ENCODE peak calls at places on chromosomes 5 and 9, in eight cellular contexts. X, D, R, G, C, P, V and O are unnamed samples.

GRCh38 chr5:141192110-141192725 is at the start of gene PCDHB10:
- DNase-seq in P (peak; percentile 33), V (peak; percentile 47), R (no peak), X (peak; percentile 14), C (peak; percentile 9), G (peak; percentile 36), D (peak; percentile 59), O (no peak)

GRCh38 chr5:56126487-56127179 is 106.5 kb downstream of the ANKRD55 start:
- DNase-seq in D (no peak), X (no peak), V (no peak), P (no peak), R (no peak), C (peak; percentile 30), G (peak; percentile 22), O (no peak)

GRCh38 chr9:129486496-129487306 is 134.2 kb downstream of the C9orf50 start:
- DNase-seq in C (peak; percentile 90), R (no peak), G (peak; percentile 82), P (peak; percentile 73), V (peak; percentile 90), X (peak; percentile 60), D (peak; percentile 43), O (no peak)

GRCh38 chr5:116514521-116514920 is 60.1 kb downstream of the SEMA6A start:
- DNase-seq in C (no peak), G (no peak), P (no peak), R (no peak), V (no peak), X (no peak), D (no peak), O (no peak)

GRCh38 chr5:141805874-141806273 is 72.3 kb downstream of the PCDH1 start:
- DNase-seq in R (no peak), V (peak; percentile 72), G (no peak), X (no peak), P (no peak), C (no peak), D (no peak), O (no peak)

GRCh38 chr5:71719092-71719964 is at the start of gene CARTPT:
- DNase-seq in X (peak; percentile 7), V (no peak), P (no peak), C (no peak), D (no peak), G (no peak), R (no peak), O (no peak)

GRCh38 chr5:176542596-176543427 is 5.6 kb upstream of the RNF44 start:
- DNase-seq in D (peak; percentile 71), C (no peak), X (peak; percentile 21), R (no peak), V (no peak), G (peak; percentile 39), P (no peak), O (no peak)

GRCh38 chr5:14908195-14908594 is 36.6 kb upstream of the ANKH start:
- DNase-seq in V (no peak), D (no peak), P (no peak), G (peak; percentile 9), R (no peak), X (peak; percentile 70), C (peak; percentile 93), O (no peak)

GRCh38 chr9:133004091-133005072 is 25.9 kb downstream of the GFI1B start:
- DNase-seq in X (no peak), R (no peak), V (no peak), P (no peak), G (no peak), C (no peak), D (no peak), O (no peak)

GRCh38 chr5:42872865-42873264 is 61.2 kb upstream of the SELENOP start:
- DNase-seq in X (no peak), C (no peak), G (no peak), R (no peak), D (no peak), V (no peak), P (no peak), O (no peak)

GRCh38 chr5:21649969-21650368 is 1203.2 kb downstream of the CDH12 start:
- DNase-seq in X (no peak), G (peak; percentile 23), V (no peak), R (no peak), C (no peak), D (no peak), P (no peak), O (no peak)

GRCh38 chr9:134286513-134287245 is 39.6 kb upstream of the RXRA start:
- DNase-seq in R (no peak), D (no peak), V (no peak), C (no peak), G (no peak), X (no peak), P (no peak), O (no peak)

GRCh38 chr5:31471040-31471439 is 60.9 kb downstream of the DROSHA start:
- DNase-seq in D (no peak), V (no peak), G (no peak), C (no peak), X (no peak), P (no peak), R (no peak), O (no peak)

GRCh38 chr5:127011961-127012644 is 18.3 kb downstream of the MARCHF3 start:
- DNase-seq in X (no peak), G (no peak), V (no peak), D (no peak), C (no peak), P (no peak), R (no peak), O (no peak)

GRCh38 chr9:111231801-111232580 is 98.0 kb downstream of the OR2K2 start:
- DNase-seq in X (no peak), P (no peak), D (no peak), R (no peak), C (no peak), G (no peak), V (no peak), O (no peak)

GRCh38 chr9:6783753-6784152 is 26.0 kb downstream of the KDM4C start:
- DNase-seq in R (no peak), V (no peak), P (no peak), X (no peak), C (no peak), G (no peak), D (no peak), O (no peak)

GRCh38 chr9:6735422-6735821 is 22.4 kb upstream of the KDM4C start:
- DNase-seq in V (no peak), D (no peak), C (no peak), P (no peak), R (no peak), X (no peak), G (no peak), O (no peak)

GRCh38 chr5:140010798-140011197 is 32.3 kb downstream of the NRG2 start:
- DNase-seq in G (no peak), R (no peak), C (no peak), V (no peak), P (no peak), X (no peak), D (no peak), O (no peak)

GRCh38 chr5:44387911-44388310 is 1.3 kb downstream of the FGF10 start:
- DNase-seq in D (no peak), V (no peak), R (no peak), G (no peak), C (no peak), P (no peak), X (no peak), O (no peak)

GRCh38 chr5:92527311-92528078 is 1053.5 kb downstream of the NR2F1-AS1 start:
- DNase-seq in X (peak; percentile 71), G (no peak), R (no peak), D (no peak), P (peak; percentile 56), C (no peak), V (no peak), O (no peak)

GRCh38 chr9:95182854-95183563 is 134.5 kb downstream of the FANCC start:
- DNase-seq in C (no peak), X (peak; percentile 21), V (no peak), G (peak; percentile 7), P (no peak), D (no peak), R (no peak), O (no peak)
- TF ChIP-seq CTCF in C (peak; percentile 24), X (peak; percentile 41), V (no peak), G (no peak), P (no peak), D (no peak), R (no peak), O (peak; percentile 62)

GRCh38 chr9:22244141-22245011 is 202.2 kb upstream of the DMRTA1 start:
- DNase-seq in C (peak; percentile 73), P (peak; percentile 39), D (peak; percentile 63), G (peak; percentile 71), R (no peak), X (peak; percentile 69), V (no peak), O (no peak)
- TF ChIP-seq CTCF in C (peak; percentile 72), P (peak; percentile 67), D (peak; percentile 40), G (peak; percentile 54), R (peak; percentile 74), X (peak; percentile 65), V (no peak), O (peak; percentile 80)

GRCh38 chr9:32251539-32251938 is 132.9 kb upstream of the ACO1 start:
- DNase-seq in R (no peak), G (peak; percentile 59), D (peak; percentile 62), X (peak; percentile 43), V (peak; percentile 64), C (peak; percentile 49), P (peak; percentile 44), O (no peak)
- TF ChIP-seq CTCF in R (peak; percentile 60), G (peak; percentile 76), D (peak; percentile 46), X (peak; percentile 68), V (no peak), C (peak; percentile 53), P (peak; percentile 79), O (peak; percentile 86)

GRCh38 chr9:94982211-94982610 is 255.7 kb downstream of the AOPEP start:
- DNase-seq in G (no peak), P (no peak), X (no peak), D (no peak), C (no peak), V (no peak), R (no peak), O (no peak)

GRCh38 chr9:94983552-94983951 is 257.1 kb downstream of the AOPEP start:
- DNase-seq in X (no peak), V (no peak), D (no peak), G (no peak), R (no peak), C (no peak), P (no peak), O (no peak)

GRCh38 chr9:94981661-94982060 is 255.2 kb downstream of the AOPEP start:
- DNase-seq in R (no peak), X (no peak), G (no peak), V (no peak), C (no peak), D (no peak), P (no peak), O (no peak)

GRCh38 chr9:94979904-94980507 is 253.5 kb downstream of the AOPEP start:
- DNase-seq in X (no peak), V (no peak), P (no peak), G (no peak), C (no peak), D (no peak), R (no peak), O (no peak)

DNA sequence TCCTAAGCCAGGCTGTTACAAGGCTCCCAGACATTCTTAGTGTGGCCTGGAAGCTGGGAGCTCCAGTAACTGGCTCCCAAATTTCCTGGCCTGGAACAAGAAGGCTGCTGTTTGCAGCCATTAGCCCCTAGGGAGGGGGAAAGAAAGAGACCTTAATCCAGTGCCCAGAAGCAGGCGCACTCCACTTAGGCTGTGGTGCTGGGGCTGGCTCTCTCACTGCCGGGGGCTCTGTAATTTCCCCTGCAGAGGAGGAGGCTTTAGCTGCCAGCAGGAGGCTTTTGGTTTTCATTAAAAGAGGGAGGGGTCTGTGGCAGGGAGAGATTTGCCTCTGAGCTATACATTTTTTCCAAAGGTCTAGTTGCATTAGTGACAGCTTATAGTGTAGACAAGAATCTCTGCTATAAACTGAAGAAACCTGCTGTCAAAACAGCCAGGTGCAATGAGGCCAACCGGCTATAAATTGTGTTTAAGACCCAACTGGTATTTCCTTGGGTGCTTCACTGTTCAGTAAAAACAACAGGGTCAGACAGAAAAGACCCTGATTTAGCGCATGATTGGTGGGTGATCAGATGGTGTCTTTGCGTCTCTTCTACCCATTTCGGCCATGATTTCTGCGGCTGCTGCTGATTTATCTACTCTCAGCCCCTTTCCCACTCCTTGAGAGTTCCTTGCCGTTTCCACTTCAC is 254.6 kb downstream of the AOPEP start:
- DNase-seq in V (no peak), X (no peak), C (no peak), G (no peak), P (no peak), D (no peak), R (no peak), O (no peak)
- TF ChIP-seq CTCF in V (no peak), X (no peak), C (no peak), G (no peak), P (no peak), D (no peak), R (no peak), O (peak; percentile 25)